ENCODE peak calls at places on chromosomes 1 and 21, in six cellular contexts. Z is GM12865, S is RPMI7951, W is hypothalamus, E is lower leg skin, U is epithelial cell of esophagus. P is an unnamed sample.

GRCh38 chr1:200342511-200343400 is 67.1 kb downstream of the ZNF281 start:
- DNase-seq in Z (no peak), S (no peak), W (no peak), E (peak; percentile 26), U (peak; percentile 43), P (peak; percentile 34)

GRCh38 chr21:44911384-44912157 is 9.1 kb downstream of the ITGB2 start:
- DNase-seq in Z (no peak), S (peak; percentile 27), W (peak; percentile 65), E (peak; percentile 95), U (peak; percentile 69), P (no peak)

GRCh38 chr1:212606734-212607205 is 1.8 kb upstream of the ATF3 start:
- DNase-seq in Z (peak; percentile 57), S (no peak), W (no peak), E (peak; percentile 95), U (peak; percentile 88), P (peak; percentile 53)

GRCh38 chr1:109061183-109061582 is 14.6 kb downstream of the TAF13 start:
- DNase-seq in Z (no peak), S (no peak), W (no peak), E (peak; percentile 0), U (no peak), P (no peak)

GRCh38 chr1:11817192-11817591 is 11.2 kb downstream of the CLCN6 start:
- DNase-seq in Z (no peak), S (no peak), W (no peak), E (no peak), U (no peak), P (no peak)

GRCh38 chr1:15934211-15935055 is 41.5 kb downstream of the ZBTB17 start:
- DNase-seq in Z (no peak), S (no peak), W (no peak), E (peak; percentile 83), U (no peak), P (no peak)

GRCh38 chr1:201501144-201501543 is 5.8 kb downstream of the CSRP1 start:
- DNase-seq in Z (no peak), S (peak; percentile 50), W (no peak), E (no peak), U (no peak), P (no peak)

GRCh38 chr1:170162385-170163226 is 16.8 kb downstream of the NTMT2 start:
- DNase-seq in Z (no peak), S (peak; percentile 93), W (no peak), E (peak; percentile 73), U (peak; percentile 31), P (peak; percentile 85)

GRCh38 chr21:44384968-44385367 is 31.5 kb downstream of the TRPM2 start:
- DNase-seq in Z (no peak), S (no peak), W (no peak), E (no peak), U (no peak), P (no peak)

GRCh38 chr1:5709976-5710375 is 282.2 kb downstream of the NPHP4 start:
- DNase-seq in Z (no peak), S (no peak), W (no peak), E (no peak), U (no peak), P (no peak)

GRCh38 chr21:45859041-45859761 is 122.4 kb upstream of the COL6A1 start:
- DNase-seq in Z (no peak), S (no peak), W (no peak), E (peak; percentile 68), U (no peak), P (no peak)

GRCh38 chr1:234237416-234237815 is 135.8 kb upstream of the COA6 start:
- DNase-seq in Z (no peak), S (no peak), W (no peak), E (no peak), U (no peak), P (no peak)

GRCh38 chr1:2596530-2597333 is 10.2 kb downstream of the PRXL2B start:
- DNase-seq in Z (no peak), S (no peak), W (no peak), E (no peak), U (no peak), P (no peak)

GRCh38 chr1:94209982-94210381 is 27.4 kb downstream of the ARHGAP29 start:
- DNase-seq in Z (no peak), S (no peak), W (no peak), E (no peak), U (no peak), P (no peak)

GRCh38 chr21:45736705-45737484 is 93.4 kb downstream of the PCBP3 start:
- DNase-seq in Z (no peak), S (no peak), W (no peak), E (no peak), U (no peak), P (no peak)

GRCh38 chr1:209375681-209376360 is 207.7 kb upstream of the CAMK1G start:
- DNase-seq in Z (no peak), S (no peak), W (no peak), E (no peak), U (peak; percentile 60), P (peak; percentile 60)

GRCh38 chr1:118154220-118154619 is 30.8 kb downstream of the SPAG17 start:
- DNase-seq in Z (peak; percentile 46), S (no peak), W (no peak), E (no peak), U (peak; percentile 70), P (no peak)

GRCh38 chr1:93810316-93810715 is 68.7 kb downstream of the DNTTIP2 start:
- DNase-seq in Z (no peak), S (peak; percentile 84), W (no peak), E (no peak), U (no peak), P (no peak)

GRCh38 chr1:23799570-23800395 is 771 bp downstream of the GALE start:
- DNase-seq in Z (peak; percentile 52), S (peak; percentile 92), W (no peak), E (peak; percentile 93), U (peak; percentile 90), P (peak; percentile 63)

GRCh38 chr21:17548262-17548661 is 35.4 kb downstream of the CXADR start:
- DNase-seq in Z (no peak), S (peak; percentile 20), W (no peak), E (no peak), U (peak; percentile 11), P (no peak)

GRCh38 chr1:2025491-2025981 is 6.4 kb downstream of the GABRD start:
- DNase-seq in Z (no peak), S (peak; percentile 24), W (no peak), E (no peak), U (no peak), P (no peak)

GRCh38 chr1:200960236-200960947 is 63.1 kb downstream of the KIF21B start:
- DNase-seq in Z (no peak), S (no peak), W (no peak), E (peak; percentile 65), U (no peak), P (no peak)

P was measured in adipocyte.